ENCODE peak calls at places on chromosome 13, in seven cellular contexts. One of them, this sample, is unnamed.
A peak's percentile ranks its signal among the peaks of the same experiment; 100 is the strongest.

GRCh38 chr13:41061914-41062837 is 867 bp downstream of the WBP4 start:
- DNase-seq in neuronal stem cell: no peak
- DNase-seq in IMR-90: peak; percentile 64
- DNase-seq in ascending aorta: no peak
- DNase-seq in K562: peak; percentile 52
- DNase-seq in tibial nerve: peak; percentile 19
- DNase-seq in heart right ventricle: no peak
- DNase-seq in this sample: no peak

GRCh38 chr13:24623141-24623665 is 57.0 kb upstream of the ATP12A start:
- DNase-seq in neuronal stem cell: no peak
- DNase-seq in IMR-90: no peak
- DNase-seq in ascending aorta: no peak
- DNase-seq in K562: no peak
- DNase-seq in tibial nerve: no peak
- DNase-seq in heart right ventricle: no peak
- DNase-seq in this sample: no peak

GRCh38 chr13:99087954-99088491 is 110.2 kb upstream of the DOCK9 start:
- DNase-seq in neuronal stem cell: no peak
- DNase-seq in IMR-90: no peak
- DNase-seq in ascending aorta: no peak
- DNase-seq in K562: no peak
- DNase-seq in tibial nerve: peak; percentile 10
- DNase-seq in heart right ventricle: no peak
- DNase-seq in this sample: no peak

GRCh38 chr13:52067237-52067636 is 42.7 kb downstream of the UTP14C start:
- DNase-seq in neuronal stem cell: no peak
- DNase-seq in IMR-90: no peak
- DNase-seq in ascending aorta: no peak
- DNase-seq in K562: no peak
- DNase-seq in tibial nerve: no peak
- DNase-seq in heart right ventricle: no peak
- DNase-seq in this sample: no peak

GRCh38 chr13:110713981-110714797 is 689 bp downstream of the ING1 start:
- DNase-seq in neuronal stem cell: peak; percentile 38
- DNase-seq in IMR-90: peak; percentile 32
- DNase-seq in ascending aorta: peak; percentile 79
- DNase-seq in K562: no peak
- DNase-seq in tibial nerve: peak; percentile 36
- DNase-seq in heart right ventricle: peak; percentile 53
- DNase-seq in this sample: peak; percentile 73

GRCh38 chr13:74644239-74644638 is 510.0 kb upstream of the KLF12 start:
- DNase-seq in neuronal stem cell: no peak
- DNase-seq in IMR-90: peak; percentile 24
- DNase-seq in ascending aorta: no peak
- DNase-seq in K562: no peak
- DNase-seq in tibial nerve: no peak
- DNase-seq in heart right ventricle: no peak
- DNase-seq in this sample: no peak

GRCh38 chr13:110592670-110593069 is 22.7 kb upstream of the NAXD start:
- DNase-seq in neuronal stem cell: no peak
- DNase-seq in IMR-90: peak; percentile 81
- DNase-seq in ascending aorta: no peak
- DNase-seq in K562: no peak
- DNase-seq in tibial nerve: no peak
- DNase-seq in heart right ventricle: no peak
- DNase-seq in this sample: no peak

GRCh38 chr13:86409466-86410241 is 610.4 kb upstream of the SLITRK6 start:
- DNase-seq in neuronal stem cell: no peak
- DNase-seq in IMR-90: no peak
- DNase-seq in ascending aorta: no peak
- DNase-seq in K562: no peak
- DNase-seq in tibial nerve: no peak
- DNase-seq in heart right ventricle: no peak
- DNase-seq in this sample: no peak

GRCh38 chr13:100040196-100040595 is 48.7 kb upstream of the PCCA start:
- DNase-seq in neuronal stem cell: no peak
- DNase-seq in IMR-90: no peak
- DNase-seq in ascending aorta: no peak
- DNase-seq in K562: no peak
- DNase-seq in tibial nerve: no peak
- DNase-seq in heart right ventricle: no peak
- DNase-seq in this sample: no peak

GRCh38 chr13:97884707-97885468 is 68.6 kb upstream of the IPO5 start:
- DNase-seq in neuronal stem cell: no peak
- DNase-seq in IMR-90: no peak
- DNase-seq in ascending aorta: no peak
- DNase-seq in K562: no peak
- DNase-seq in tibial nerve: no peak
- DNase-seq in heart right ventricle: no peak
- DNase-seq in this sample: no peak

GRCh38 chr13:58946274-58946673 is 1217.5 kb downstream of the DIAPH3 start:
- DNase-seq in neuronal stem cell: no peak
- DNase-seq in IMR-90: no peak
- DNase-seq in ascending aorta: no peak
- DNase-seq in K562: no peak
- DNase-seq in tibial nerve: no peak
- DNase-seq in heart right ventricle: no peak
- DNase-seq in this sample: no peak

GRCh38 chr13:111901301-111901905 is 165.5 kb upstream of the SOX1 start:
- DNase-seq in neuronal stem cell: no peak
- DNase-seq in IMR-90: no peak
- DNase-seq in ascending aorta: no peak
- DNase-seq in K562: no peak
- DNase-seq in tibial nerve: no peak
- DNase-seq in heart right ventricle: no peak
- DNase-seq in this sample: no peak

GRCh38 chr13:50375792-50376191 is 360.5 kb downstream of the KCNRG start:
- DNase-seq in neuronal stem cell: no peak
- DNase-seq in IMR-90: peak; percentile 68
- DNase-seq in ascending aorta: no peak
- DNase-seq in K562: no peak
- DNase-seq in tibial nerve: no peak
- DNase-seq in heart right ventricle: no peak
- DNase-seq in this sample: no peak

GRCh38 chr13:93624371-93624777 is 397.8 kb downstream of the GPC6 start:
- DNase-seq in neuronal stem cell: no peak
- DNase-seq in IMR-90: no peak
- DNase-seq in ascending aorta: no peak
- DNase-seq in K562: no peak
- DNase-seq in tibial nerve: no peak
- DNase-seq in heart right ventricle: no peak
- DNase-seq in this sample: no peak

GRCh38 chr13:107277911-107278310 is 710.0 kb upstream of the ARGLU1 start:
- DNase-seq in neuronal stem cell: no peak
- DNase-seq in IMR-90: peak; percentile 15
- DNase-seq in ascending aorta: no peak
- DNase-seq in K562: no peak
- DNase-seq in tibial nerve: no peak
- DNase-seq in heart right ventricle: no peak
- DNase-seq in this sample: no peak

DNA sequence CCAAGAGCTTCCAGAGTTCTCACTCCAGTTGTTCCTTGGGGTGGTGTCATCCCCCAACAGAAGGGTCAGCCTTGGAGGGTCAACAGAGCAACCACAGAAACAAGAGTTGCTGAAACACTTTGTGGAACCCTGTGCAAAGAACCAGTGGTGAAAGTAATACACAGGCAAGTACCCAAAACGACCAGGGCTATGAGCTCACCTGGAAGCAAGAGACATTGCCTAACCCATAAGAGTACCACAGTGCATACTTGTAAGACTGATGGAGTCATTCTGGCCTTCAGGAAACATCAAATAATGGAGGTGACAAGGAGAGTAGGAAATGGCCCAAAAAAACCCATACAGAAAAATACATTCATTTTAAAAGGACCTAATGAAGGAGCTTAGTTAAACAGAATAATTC is 184.3 kb upstream of the TSC22D1 start:
- DNase-seq in neuronal stem cell: no peak
- DNase-seq in IMR-90: no peak
- DNase-seq in ascending aorta: no peak
- DNase-seq in K562: no peak
- DNase-seq in tibial nerve: no peak
- DNase-seq in heart right ventricle: no peak
- DNase-seq in this sample: no peak
- H3K27ac ChIP-seq in neuronal stem cell: no peak overlapping the region
- H3K27ac ChIP-seq in IMR-90: no peak overlapping the region
- H3K27ac ChIP-seq in ascending aorta: no peak overlapping the region
- H3K27ac ChIP-seq in K562: no peak overlapping the region
- H3K27ac ChIP-seq in tibial nerve: no peak overlapping the region
- H3K27ac ChIP-seq in heart right ventricle: no peak overlapping the region
- H3K27ac ChIP-seq in this sample: no peak overlapping the region

DNA sequence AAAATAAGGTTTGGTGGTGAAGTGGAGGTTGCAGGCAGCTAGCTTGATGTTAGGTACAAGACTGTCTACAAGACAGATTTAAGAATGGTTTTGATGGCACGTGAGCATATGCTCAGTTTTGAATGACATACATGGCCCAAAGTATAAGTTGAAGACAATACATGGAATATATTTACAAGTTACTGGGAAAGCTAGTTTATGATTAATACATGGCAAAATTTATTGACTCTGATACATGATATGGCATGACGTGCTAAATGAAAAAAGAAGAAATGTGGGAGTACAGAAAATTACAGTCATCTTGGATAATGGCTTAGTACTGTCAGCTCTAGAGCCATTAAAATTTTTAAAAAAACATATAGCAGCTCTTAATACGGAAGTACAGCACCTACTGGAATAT is 4.4 kb downstream of the KLF5 start:
- DNase-seq in neuronal stem cell: no peak
- DNase-seq in IMR-90: no peak
- DNase-seq in ascending aorta: no peak
- DNase-seq in K562: no peak
- DNase-seq in tibial nerve: no peak
- DNase-seq in heart right ventricle: no peak
- DNase-seq in this sample: no peak
- H3K27ac ChIP-seq in neuronal stem cell: no peak overlapping the region
- H3K27ac ChIP-seq in IMR-90: no peak overlapping the region
- H3K27ac ChIP-seq in ascending aorta: no peak overlapping the region
- H3K27ac ChIP-seq in K562: no peak overlapping the region
- H3K27ac ChIP-seq in tibial nerve: no peak overlapping the region
- H3K27ac ChIP-seq in heart right ventricle: no peak overlapping the region
- H3K27ac ChIP-seq in this sample: peak overlapping the region; percentile 36

GRCh38 chr13:109366521-109366920 is 419.9 kb downstream of the IRS2 start:
- DNase-seq in neuronal stem cell: no peak
- DNase-seq in IMR-90: peak; percentile 22
- DNase-seq in ascending aorta: no peak
- DNase-seq in K562: no peak
- DNase-seq in tibial nerve: no peak
- DNase-seq in heart right ventricle: no peak
- DNase-seq in this sample: no peak

GRCh38 chr13:109357751-109358150 is 428.6 kb downstream of the IRS2 start:
- DNase-seq in neuronal stem cell: no peak
- DNase-seq in IMR-90: peak; percentile 74
- DNase-seq in ascending aorta: no peak
- DNase-seq in K562: no peak
- DNase-seq in tibial nerve: no peak
- DNase-seq in heart right ventricle: no peak
- DNase-seq in this sample: no peak

GRCh38 chr13:109363431-109363830 is 423.0 kb downstream of the IRS2 start:
- DNase-seq in neuronal stem cell: no peak
- DNase-seq in IMR-90: no peak
- DNase-seq in ascending aorta: no peak
- DNase-seq in K562: no peak
- DNase-seq in tibial nerve: no peak
- DNase-seq in heart right ventricle: no peak
- DNase-seq in this sample: no peak

GRCh38 chr13:109361562-109361961 is 424.8 kb downstream of the IRS2 start:
- DNase-seq in neuronal stem cell: no peak
- DNase-seq in IMR-90: no peak
- DNase-seq in ascending aorta: no peak
- DNase-seq in K562: no peak
- DNase-seq in tibial nerve: no peak
- DNase-seq in heart right ventricle: no peak
- DNase-seq in this sample: no peak

DNA sequence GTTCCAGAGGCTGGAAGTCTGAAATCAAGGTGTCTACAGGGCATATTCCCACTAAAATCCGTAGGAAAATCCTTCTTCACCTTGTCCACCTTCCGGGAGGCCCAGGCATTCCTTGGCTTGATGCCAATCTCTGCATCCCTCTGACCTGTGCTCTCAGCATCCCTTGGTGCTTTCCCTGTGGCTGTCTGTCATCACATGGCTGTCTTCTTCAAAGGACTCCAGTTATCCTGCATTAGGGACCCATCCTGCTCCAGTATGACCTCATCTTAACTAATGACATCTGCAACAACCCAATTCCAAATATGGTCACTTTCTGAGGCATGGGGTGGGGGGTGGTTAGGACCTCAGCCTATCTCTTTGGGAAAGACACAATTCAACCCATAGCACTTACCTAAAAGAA is 423.8 kb downstream of the IRS2 start:
- DNase-seq in neuronal stem cell: no peak
- DNase-seq in IMR-90: no peak
- DNase-seq in ascending aorta: no peak
- DNase-seq in K562: no peak
- DNase-seq in tibial nerve: no peak
- DNase-seq in heart right ventricle: no peak
- DNase-seq in this sample: no peak
- H3K27ac ChIP-seq in neuronal stem cell: no peak overlapping the region
- H3K27ac ChIP-seq in IMR-90: no peak overlapping the region
- H3K27ac ChIP-seq in ascending aorta: no peak overlapping the region
- H3K27ac ChIP-seq in K562: no peak overlapping the region
- H3K27ac ChIP-seq in tibial nerve: no peak overlapping the region
- H3K27ac ChIP-seq in heart right ventricle: no peak overlapping the region
- H3K27ac ChIP-seq in this sample: no peak overlapping the region

GRCh38 chr13:64758520-64758919 is 2471.6 kb downstream of the PCDH9 start:
- DNase-seq in neuronal stem cell: no peak
- DNase-seq in IMR-90: peak; percentile 1
- DNase-seq in ascending aorta: no peak
- DNase-seq in K562: no peak
- DNase-seq in tibial nerve: no peak
- DNase-seq in heart right ventricle: no peak
- DNase-seq in this sample: no peak

GRCh38 chr13:64756621-64757020 is 2473.5 kb downstream of the PCDH9 start:
- DNase-seq in neuronal stem cell: no peak
- DNase-seq in IMR-90: no peak
- DNase-seq in ascending aorta: no peak
- DNase-seq in K562: no peak
- DNase-seq in tibial nerve: no peak
- DNase-seq in heart right ventricle: no peak
- DNase-seq in this sample: no peak

GRCh38 chr13:64755961-64756360 is 2474.2 kb downstream of the PCDH9 start:
- DNase-seq in neuronal stem cell: no peak
- DNase-seq in IMR-90: no peak
- DNase-seq in ascending aorta: no peak
- DNase-seq in K562: no peak
- DNase-seq in tibial nerve: no peak
- DNase-seq in heart right ventricle: no peak
- DNase-seq in this sample: no peak

GRCh38 chr13:64749301-64749700 is 2480.8 kb downstream of the PCDH9 start:
- DNase-seq in neuronal stem cell: no peak
- DNase-seq in IMR-90: no peak
- DNase-seq in ascending aorta: no peak
- DNase-seq in K562: no peak
- DNase-seq in tibial nerve: no peak
- DNase-seq in heart right ventricle: no peak
- DNase-seq in this sample: no peak

DNA sequence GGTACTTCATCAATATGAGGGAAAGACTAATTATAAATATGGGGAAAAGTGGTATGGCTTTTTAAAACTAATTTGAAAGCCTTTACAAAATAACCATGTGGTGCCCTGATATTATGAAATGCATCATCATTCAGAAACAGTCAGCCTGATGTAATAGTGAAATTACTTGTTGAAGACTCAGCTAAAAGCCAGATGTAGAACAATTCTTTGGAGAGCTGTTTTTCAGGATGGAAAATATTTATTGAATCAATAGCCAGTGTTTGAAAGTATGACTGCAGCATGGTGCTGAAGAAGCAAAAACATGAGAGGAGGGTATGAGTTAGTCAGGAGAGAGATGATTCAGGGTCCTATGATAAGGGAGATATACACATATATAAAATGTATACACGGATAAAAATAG is 2476.5 kb downstream of the PCDH9 start:
- DNase-seq in neuronal stem cell: no peak
- DNase-seq in IMR-90: peak; percentile 51
- DNase-seq in ascending aorta: no peak
- DNase-seq in K562: no peak
- DNase-seq in tibial nerve: no peak
- DNase-seq in heart right ventricle: no peak
- DNase-seq in this sample: no peak
- H3K27ac ChIP-seq in neuronal stem cell: no peak overlapping the region
- H3K27ac ChIP-seq in IMR-90: no peak overlapping the region
- H3K27ac ChIP-seq in ascending aorta: no peak overlapping the region
- H3K27ac ChIP-seq in K562: no peak overlapping the region
- H3K27ac ChIP-seq in tibial nerve: no peak overlapping the region
- H3K27ac ChIP-seq in heart right ventricle: no peak overlapping the region
- H3K27ac ChIP-seq in this sample: no peak overlapping the region

This sample was measured in caudate nucleus.